ENCODE peak calls at places on chromosomes 11 and 22, in eight cellular contexts. X is lower leg skin, J is stomach, M is uterus, C is heart left ventricle, Z is transverse colon, S is right lobe of liver, W is Peyer's patch. H is an unnamed sample.

GRCh38 chr11:36431429-36432092 is 78.5 kb downstream of the TRAF6 start:
- DNase-seq in X (no peak), J (peak), M (peak), C (peak), Z (peak), S (no peak), W (peak), H (no peak)

GRCh38 chr11:46387919-46388618 is 3.5 kb downstream of the CHRM4 start:
- DNase-seq in X (no peak), J (no peak), M (no peak), C (no peak), Z (no peak), S (no peak), W (no peak), H (no peak)

GRCh38 chr22:47593291-47593690 is 830.8 kb downstream of the TBC1D22A start:
- DNase-seq in X (no peak), J (peak), M (no peak), C (no peak), Z (no peak), S (no peak), W (no peak), H (no peak)

GRCh38 chr11:102283088-102283487 is 34.2 kb upstream of the BIRC3 start:
- DNase-seq in X (no peak), J (no peak), M (no peak), C (no peak), Z (no peak), S (no peak), W (no peak), H (no peak)

GRCh38 chr11:3201112-3201581 is 17.5 kb downstream of the MRGPRG start:
- DNase-seq in X (no peak), J (no peak), M (no peak), C (no peak), Z (no peak), S (no peak), W (no peak), H (no peak)

GRCh38 chr11:68677432-68677831 is 6.9 kb upstream of the GAL start:
- DNase-seq in X (no peak), J (no peak), M (no peak), C (no peak), Z (no peak), S (peak), W (no peak), H (no peak)

GRCh38 chr11:46107780-46108179 is 13.5 kb downstream of the PHF21A start:
- DNase-seq in X (no peak), J (no peak), M (no peak), C (no peak), Z (no peak), S (no peak), W (no peak), H (no peak)

GRCh38 chr11:61141601-61142028 is 19.6 kb downstream of the VPS37C start:
- DNase-seq in X (no peak), J (peak), M (no peak), C (no peak), Z (peak), S (no peak), W (peak), H (peak)

GRCh38 chr11:196786-197731 is 4.2 kb downstream of the SCGB1C1 start:
- DNase-seq in X (no peak), J (peak), M (no peak), C (peak), Z (peak), S (no peak), W (peak), H (no peak)

GRCh38 chr11:23006730-23007129 is 146.5 kb upstream of the CCDC179 start:
- DNase-seq in X (no peak), J (no peak), M (no peak), C (no peak), Z (no peak), S (no peak), W (no peak), H (no peak)

GRCh38 chr11:36540998-36541397 is 26.8 kb upstream of the RAG1 start:
- DNase-seq in X (no peak), J (peak), M (no peak), C (no peak), Z (peak), S (peak), W (peak), H (peak)

GRCh38 chr11:8307601-8308000 is 43.9 kb upstream of the LMO1 start:
- DNase-seq in X (no peak), J (no peak), M (no peak), C (no peak), Z (no peak), S (no peak), W (no peak), H (no peak)

GRCh38 chr22:32233091-32233490 is 22.1 kb downstream of the SLC5A4 start:
- DNase-seq in X (no peak), J (no peak), M (no peak), C (no peak), Z (no peak), S (no peak), W (no peak), H (no peak)

GRCh38 chr11:15055620-15056356 is 17.6 kb upstream of the CALCB start:
- DNase-seq in X (no peak), J (no peak), M (no peak), C (no peak), Z (no peak), S (no peak), W (no peak), H (no peak)

GRCh38 chr11:32510039-32510438 is 73.6 kb upstream of the EIF3M start:
- DNase-seq in X (no peak), J (no peak), M (no peak), C (no peak), Z (no peak), S (no peak), W (no peak), H (no peak)

GRCh38 chr22:40345271-40345670 is 1.0 kb upstream of the ADSL start:
- DNase-seq in X (no peak), J (no peak), M (no peak), C (no peak), Z (peak), S (no peak), W (peak), H (no peak)

GRCh38 chr11:8962827-8963226 is 1.4 kb downstream of the TMEM9B start:
- DNase-seq in X (no peak), J (no peak), M (no peak), C (no peak), Z (no peak), S (no peak), W (no peak), H (peak)

GRCh38 chr11:15232496-15232895 is 117.8 kb downstream of the INSC start:
- DNase-seq in X (no peak), J (no peak), M (no peak), C (no peak), Z (no peak), S (no peak), W (no peak), H (no peak)

GRCh38 chr11:119332111-119332765 is 2.1 kb upstream of the RNF26 start:
- DNase-seq in X (no peak), J (no peak), M (no peak), C (no peak), Z (no peak), S (no peak), W (no peak), H (no peak)

GRCh38 chr11:69178819-69179482 is 23.2 kb downstream of the SMIM38 start:
- DNase-seq in X (no peak), J (peak), M (no peak), C (no peak), Z (no peak), S (no peak), W (no peak), H (no peak)

GRCh38 chr11:111524056-111524455 is 9.5 kb downstream of the HOATZ start:
- DNase-seq in X (no peak), J (no peak), M (no peak), C (no peak), Z (no peak), S (no peak), W (no peak), H (no peak)

GRCh38 chr11:68463714-68464113 is 3.2 kb downstream of the PPP6R3 start:
- DNase-seq in X (no peak), J (no peak), M (no peak), C (no peak), Z (no peak), S (no peak), W (peak), H (no peak)

GRCh38 chr22:29245626-29246385 is 22.0 kb downstream of the RHBDD3 start:
- DNase-seq in X (peak), J (peak), M (peak), C (peak), Z (peak), S (peak), W (peak), H (peak)

GRCh38 chr11:93497575-93497974 is 45.6 kb downstream of the SMCO4 start:
- DNase-seq in X (no peak), J (no peak), M (no peak), C (no peak), Z (no peak), S (no peak), W (no peak), H (no peak)

GRCh38 chr11:91756829-91757480 is 467.7 kb upstream of the FAT3 start:
- DNase-seq in X (no peak), J (no peak), M (no peak), C (no peak), Z (no peak), S (no peak), W (no peak), H (no peak)

GRCh38 chr11:117232022-117232878 is at the start of the genes PCSK7 and RNF214:
- DNase-seq in X (peak), J (peak), M (peak), C (peak), Z (peak), S (peak), W (peak), H (peak)

GRCh38 chr11:88494857-88495256 is 157.3 kb upstream of the CTSC start:
- DNase-seq in X (no peak), J (no peak), M (no peak), C (no peak), Z (no peak), S (no peak), W (no peak), H (no peak)

GRCh38 chr22:28951530-28951929 is 68.2 kb downstream of the ZNRF3 start:
- DNase-seq in X (no peak), J (no peak), M (no peak), C (no peak), Z (no peak), S (no peak), W (no peak), H (no peak)

GRCh38 chr22:43411981-43412807 is at the start of gene MPPED1:
- DNase-seq in X (no peak), J (no peak), M (no peak), C (peak), Z (no peak), S (no peak), W (no peak), H (no peak)

GRCh38 chr11:83292709-83293435 is 6.7 kb upstream of the CCDC90B start:
- DNase-seq in X (no peak), J (no peak), M (no peak), C (no peak), Z (no peak), S (no peak), W (no peak), H (peak)

GRCh38 chr22:37675930-37676571 is 615 bp downstream of the LGALS1 start:
- DNase-seq in X (no peak), J (no peak), M (peak), C (peak), Z (peak), S (peak), W (no peak), H (no peak)

GRCh38 chr11:115926090-115926489 is 421.9 kb upstream of the CADM1 start:
- DNase-seq in X (no peak), J (no peak), M (no peak), C (no peak), Z (no peak), S (no peak), W (no peak), H (no peak)
- TF ChIP-seq POLR2A in X (no peak), J (no peak), M (no peak), C (no peak), Z (no peak), S (no peak), W (no peak), H (no peak)

GRCh38 chr11:18221274-18221876 is 15.2 kb downstream of the SAA4 start:
- DNase-seq in X (no peak), J (no peak), M (no peak), C (no peak), Z (no peak), S (no peak), W (no peak), H (no peak)

GRCh38 chr11:18229501-18229900 is 7.1 kb downstream of the SAA4 start:
- DNase-seq in X (no peak), J (no peak), M (no peak), C (no peak), Z (no peak), S (no peak), W (no peak), H (no peak)

GRCh38 chr11:18225906-18226305 is 10.7 kb downstream of the SAA4 start:
- DNase-seq in X (no peak), J (no peak), M (no peak), C (no peak), Z (no peak), S (no peak), W (no peak), H (no peak)

GRCh38 chr11:18222814-18223421 is 13.7 kb downstream of the SAA4 start:
- DNase-seq in X (no peak), J (no peak), M (no peak), C (no peak), Z (no peak), S (no peak), W (no peak), H (no peak)

DNA sequence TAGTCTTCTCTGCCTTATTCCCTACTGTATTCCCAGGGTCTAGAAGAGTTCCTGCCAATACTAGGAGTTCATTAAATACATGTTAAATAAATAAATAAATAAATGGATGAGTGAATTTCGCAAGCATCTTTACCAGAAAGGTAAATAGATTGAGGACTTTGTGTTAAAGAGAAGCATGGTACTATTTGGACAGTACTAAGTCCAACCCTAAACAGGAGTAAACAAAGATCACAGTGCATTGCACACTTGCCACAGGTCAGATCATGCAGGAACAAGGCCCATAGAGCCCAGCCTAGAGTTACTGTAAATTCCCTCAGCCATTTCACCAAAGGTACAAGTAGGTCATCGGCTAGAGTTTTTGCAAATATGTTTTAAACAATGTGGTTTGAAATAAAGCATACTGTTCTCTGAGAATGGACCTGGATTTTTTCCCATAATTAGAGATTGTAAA is 12.6 kb downstream of the SAA4 start:
- DNase-seq in X (no peak), J (no peak), M (no peak), C (no peak), Z (no peak), S (no peak), W (no peak), H (no peak)
- TF ChIP-seq POLR2A in X (no peak), J (no peak), M (no peak), C (no peak), Z (no peak), S (no peak), W (no peak), H (no peak)

GRCh38 chr11:121451982-121452608 is at the start of gene SORL1:
- DNase-seq in X (no peak), J (peak), M (peak), C (peak), Z (peak), S (peak), W (peak), H (peak)
- TF ChIP-seq POLR2A in X (no peak), J (no peak), M (no peak), C (no peak), Z (peak), S (peak), W (peak), H (no peak)

GRCh38 chr11:74748211-74749126 is at the start of gene RNF169:
- DNase-seq in X (peak), J (peak), M (peak), C (peak), Z (peak), S (peak), W (peak), H (peak)
- TF ChIP-seq POLR2A in X (no peak), J (peak), M (peak), C (peak), Z (peak), S (peak), W (peak), H (peak)

DNA sequence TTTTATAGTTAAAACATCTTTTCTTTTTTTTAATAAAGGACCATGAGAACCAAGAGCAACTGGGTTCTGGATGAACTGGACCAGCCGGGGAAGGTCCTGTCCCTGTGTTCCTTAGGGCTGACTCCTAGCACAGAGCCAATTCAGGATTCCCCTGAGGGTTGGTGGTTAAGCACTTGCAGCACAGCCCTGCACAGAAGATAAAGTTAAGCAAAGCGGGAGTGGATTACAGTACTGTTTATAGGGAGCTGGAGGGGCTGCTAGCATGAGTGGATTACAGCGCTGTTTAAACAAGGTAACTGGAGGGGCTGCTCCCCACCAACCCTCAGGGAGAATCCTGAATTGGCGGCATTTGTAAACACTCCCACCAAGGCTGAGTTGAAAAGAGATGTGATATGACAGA is 90.6 kb downstream of the CELSR1 start:
- DNase-seq in X (no peak), J (no peak), M (no peak), C (no peak), Z (no peak), S (no peak), W (no peak), H (no peak)
- TF ChIP-seq POLR2A in X (no peak), J (no peak), M (no peak), C (no peak), Z (no peak), S (no peak), W (no peak), H (no peak)

GRCh38 chr11:57407010-57407409 is 16.6 kb upstream of the PRG2 start:
- DNase-seq in X (no peak), J (no peak), M (no peak), C (no peak), Z (no peak), S (no peak), W (no peak), H (no peak)

GRCh38 chr11:57405271-57405890 is 14.9 kb upstream of the PRG2 start:
- DNase-seq in X (no peak), J (no peak), M (no peak), C (no peak), Z (no peak), S (no peak), W (no peak), H (no peak)

GRCh38 chr11:57407941-57408475 is 17.6 kb upstream of the PRG2 start:
- DNase-seq in X (no peak), J (no peak), M (no peak), C (no peak), Z (no peak), S (no peak), W (no peak), H (no peak)

GRCh38 chr11:57407521-57407920 is 17.1 kb upstream of the PRG2 start:
- DNase-seq in X (no peak), J (no peak), M (no peak), C (no peak), Z (no peak), S (no peak), W (no peak), H (no peak)

GRCh38 chr11:57406337-57406904 is 16.0 kb upstream of the PRG2 start:
- DNase-seq in X (peak), J (no peak), M (no peak), C (peak), Z (no peak), S (no peak), W (no peak), H (peak)
- TF ChIP-seq POLR2A in X (no peak), J (no peak), M (no peak), C (no peak), Z (no peak), S (no peak), W (no peak), H (peak)

DNA sequence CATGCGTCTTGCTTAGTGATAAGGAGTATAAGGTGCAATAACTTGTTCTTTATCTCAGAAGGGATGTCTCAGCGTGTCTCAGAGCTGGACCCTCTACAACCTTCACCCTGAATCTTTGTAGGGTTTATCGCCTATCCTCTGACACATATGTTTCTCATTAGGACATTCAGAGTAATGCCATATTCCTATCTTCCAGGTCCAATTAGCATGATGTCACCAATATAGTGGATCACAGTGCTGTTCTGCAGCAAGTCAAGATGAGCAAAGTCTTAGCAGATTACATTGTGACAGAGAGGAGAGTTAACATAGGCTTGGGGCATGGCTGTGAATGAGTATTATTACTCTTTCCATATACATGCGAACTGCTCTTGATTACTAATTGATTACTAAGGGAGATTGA is 110.3 kb upstream of the CLPB start:
- DNase-seq in X (no peak), J (no peak), M (no peak), C (no peak), Z (no peak), S (no peak), W (no peak), H (no peak)
- TF ChIP-seq POLR2A in X (no peak), J (no peak), M (no peak), C (no peak), Z (no peak), S (no peak), W (no peak), H (no peak)

GRCh38 chr11:85801527-85801926 is 9.4 kb downstream of the SYTL2 start:
- DNase-seq in X (no peak), J (no peak), M (no peak), C (no peak), Z (no peak), S (no peak), W (no peak), H (peak)

GRCh38 chr11:85800595-85801342 is 10.2 kb downstream of the SYTL2 start:
- DNase-seq in X (no peak), J (no peak), M (no peak), C (no peak), Z (no peak), S (no peak), W (no peak), H (no peak)

GRCh38 chr11:85795712-85796487 is 15.0 kb downstream of the SYTL2 start:
- DNase-seq in X (no peak), J (no peak), M (no peak), C (no peak), Z (no peak), S (no peak), W (no peak), H (no peak)

GRCh38 chr11:85798361-85798760 is 12.6 kb downstream of the SYTL2 start:
- DNase-seq in X (no peak), J (no peak), M (no peak), C (no peak), Z (no peak), S (no peak), W (no peak), H (no peak)

DNA sequence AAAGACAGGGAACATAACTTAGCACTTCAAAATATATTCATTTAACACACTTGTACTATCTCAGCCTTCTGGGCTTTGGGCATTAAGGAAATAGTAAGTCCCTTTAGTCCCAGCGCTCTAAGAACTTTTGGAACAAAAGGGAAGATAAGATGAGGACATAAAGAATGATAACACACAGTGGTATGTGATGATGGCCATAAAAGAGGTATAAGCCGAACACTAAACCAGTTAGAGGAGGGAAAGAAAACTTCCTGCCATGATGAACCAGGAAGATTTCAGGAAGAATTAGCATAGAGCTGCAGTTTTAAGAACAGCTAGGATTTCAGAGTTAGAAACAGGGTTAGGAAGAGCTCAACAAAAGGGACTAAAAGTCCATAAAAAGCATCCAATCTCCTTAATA is 11.8 kb downstream of the SYTL2 start:
- DNase-seq in X (no peak), J (no peak), M (no peak), C (no peak), Z (no peak), S (no peak), W (no peak), H (no peak)
- TF ChIP-seq POLR2A in X (no peak), J (no peak), M (no peak), C (no peak), Z (no peak), S (no peak), W (no peak), H (no peak)

GRCh38 chr11:65134952-65135632 is 773 bp upstream of the SYVN1 start:
- DNase-seq in X (peak), J (peak), M (peak), C (peak), Z (peak), S (peak), W (peak), H (peak)
- TF ChIP-seq POLR2A in X (no peak), J (no peak), M (peak), C (peak), Z (peak), S (no peak), W (peak), H (peak)

H was measured in erythroblast.